ENCODE peak calls at places on chromosomes 3 and 15, in nine cellular contexts. One of them, this sample, is unnamed. For H3K9me3 and H3K4me1, the result is how much of the 10 kb centered on the place peaks cover.

GRCh38 chr3:140290105-140290504 is 355.1 kb downstream of the CLSTN2 start:
- DNase-seq in testis: no peak
- DNase-seq in body of pancreas: no peak
- DNase-seq in OCI-LY7: no peak
- DNase-seq in heart right ventricle: no peak
- DNase-seq in CD8-positive, alpha-beta T cell: no peak
- DNase-seq in SK-N-SH: no peak
- DNase-seq in ascending aorta: no peak
- DNase-seq in tibial nerve: no peak
- DNase-seq in this sample: no peak

GRCh38 chr3:11478167-11478566 is 165.5 kb downstream of the VGLL4 start:
- DNase-seq in testis: no peak
- DNase-seq in body of pancreas: no peak
- DNase-seq in OCI-LY7: no peak
- DNase-seq in heart right ventricle: no peak
- DNase-seq in CD8-positive, alpha-beta T cell: no peak
- DNase-seq in SK-N-SH: no peak
- DNase-seq in ascending aorta: no peak
- DNase-seq in tibial nerve: no peak
- DNase-seq in this sample: no peak

GRCh38 chr3:161149529-161149928 is 44.4 kb upstream of the B3GALNT1 start:
- DNase-seq in testis: no peak
- DNase-seq in body of pancreas: no peak
- DNase-seq in OCI-LY7: no peak
- DNase-seq in heart right ventricle: no peak
- DNase-seq in CD8-positive, alpha-beta T cell: no peak
- DNase-seq in SK-N-SH: peak
- DNase-seq in ascending aorta: no peak
- DNase-seq in tibial nerve: no peak
- DNase-seq in this sample: no peak

GRCh38 chr3:52057806-52058099 is 1.4 kb upstream of the DUSP7 start:
- DNase-seq in testis: no peak
- DNase-seq in body of pancreas: no peak
- DNase-seq in OCI-LY7: no peak
- DNase-seq in heart right ventricle: no peak
- DNase-seq in CD8-positive, alpha-beta T cell: no peak
- DNase-seq in SK-N-SH: no peak
- DNase-seq in ascending aorta: no peak
- DNase-seq in tibial nerve: no peak
- DNase-seq in this sample: no peak

GRCh38 chr15:80989110-80989517 is 505 bp downstream of the MESD start:
- DNase-seq in testis: no peak
- DNase-seq in body of pancreas: no peak
- DNase-seq in OCI-LY7: no peak
- DNase-seq in heart right ventricle: no peak
- DNase-seq in CD8-positive, alpha-beta T cell: no peak
- DNase-seq in SK-N-SH: no peak
- DNase-seq in ascending aorta: no peak
- DNase-seq in tibial nerve: no peak
- DNase-seq in this sample: no peak

GRCh38 chr15:20346082-20346805 is 195.4 kb downstream of the GOLGA6L6 start:
- DNase-seq in testis: peak
- DNase-seq in body of pancreas: peak
- DNase-seq in OCI-LY7: no peak
- DNase-seq in heart right ventricle: no peak
- DNase-seq in CD8-positive, alpha-beta T cell: no peak
- DNase-seq in SK-N-SH: no peak
- DNase-seq in ascending aorta: no peak
- DNase-seq in tibial nerve: no peak
- DNase-seq in this sample: peak

GRCh38 chr3:150605998-150606641 is 3.0 kb downstream of the SELENOT start:
- DNase-seq in testis: no peak
- DNase-seq in body of pancreas: no peak
- DNase-seq in OCI-LY7: peak
- DNase-seq in heart right ventricle: no peak
- DNase-seq in CD8-positive, alpha-beta T cell: no peak
- DNase-seq in SK-N-SH: no peak
- DNase-seq in ascending aorta: no peak
- DNase-seq in tibial nerve: no peak
- DNase-seq in this sample: no peak

GRCh38 chr3:196322-197153 is at the start of gene CHL1:
- DNase-seq in testis: peak
- DNase-seq in body of pancreas: no peak
- DNase-seq in OCI-LY7: no peak
- DNase-seq in heart right ventricle: peak
- DNase-seq in CD8-positive, alpha-beta T cell: no peak
- DNase-seq in SK-N-SH: peak
- DNase-seq in ascending aorta: no peak
- DNase-seq in tibial nerve: no peak
- DNase-seq in this sample: no peak

GRCh38 chr3:161310649-161311423 is 60.5 kb downstream of the SPTSSB start:
- DNase-seq in testis: no peak
- DNase-seq in body of pancreas: no peak
- DNase-seq in OCI-LY7: peak
- DNase-seq in heart right ventricle: no peak
- DNase-seq in CD8-positive, alpha-beta T cell: peak
- DNase-seq in SK-N-SH: no peak
- DNase-seq in ascending aorta: no peak
- DNase-seq in tibial nerve: no peak
- DNase-seq in this sample: no peak

GRCh38 chr3:3683261-3683660 is 116.0 kb upstream of the LRRN1 start:
- DNase-seq in testis: no peak
- DNase-seq in body of pancreas: no peak
- DNase-seq in OCI-LY7: no peak
- DNase-seq in heart right ventricle: no peak
- DNase-seq in CD8-positive, alpha-beta T cell: no peak
- DNase-seq in SK-N-SH: no peak
- DNase-seq in ascending aorta: no peak
- DNase-seq in tibial nerve: no peak
- DNase-seq in this sample: no peak

GRCh38 chr15:34436126-34436955 is 1.3 kb downstream of the GOLGA8A start:
- DNase-seq in testis: no peak
- DNase-seq in body of pancreas: no peak
- DNase-seq in OCI-LY7: no peak
- DNase-seq in heart right ventricle: no peak
- DNase-seq in CD8-positive, alpha-beta T cell: no peak
- DNase-seq in SK-N-SH: peak
- DNase-seq in ascending aorta: no peak
- DNase-seq in tibial nerve: no peak
- DNase-seq in this sample: no peak

GRCh38 chr3:5267889-5268288 is 80.4 kb downstream of the EDEM1 start:
- DNase-seq in testis: no peak
- DNase-seq in body of pancreas: no peak
- DNase-seq in OCI-LY7: no peak
- DNase-seq in heart right ventricle: no peak
- DNase-seq in CD8-positive, alpha-beta T cell: no peak
- DNase-seq in SK-N-SH: no peak
- DNase-seq in ascending aorta: no peak
- DNase-seq in tibial nerve: no peak
- DNase-seq in this sample: no peak

GRCh38 chr3:10547841-10548783 is 42.7 kb upstream of the ATP2B2 start:
- DNase-seq in testis: no peak
- DNase-seq in body of pancreas: no peak
- DNase-seq in OCI-LY7: no peak
- DNase-seq in heart right ventricle: no peak
- DNase-seq in CD8-positive, alpha-beta T cell: no peak
- DNase-seq in SK-N-SH: peak
- DNase-seq in ascending aorta: no peak
- DNase-seq in tibial nerve: no peak
- DNase-seq in this sample: no peak

GRCh38 chr3:14770591-14770990 is 48.2 kb upstream of the FGD5 start:
- DNase-seq in testis: peak
- DNase-seq in body of pancreas: no peak
- DNase-seq in OCI-LY7: no peak
- DNase-seq in heart right ventricle: no peak
- DNase-seq in CD8-positive, alpha-beta T cell: no peak
- DNase-seq in SK-N-SH: peak
- DNase-seq in ascending aorta: no peak
- DNase-seq in tibial nerve: no peak
- DNase-seq in this sample: no peak
- TF ChIP-seq CTCF in testis: no peak
- TF ChIP-seq CTCF in body of pancreas: no peak
- TF ChIP-seq CTCF in OCI-LY7: no peak
- TF ChIP-seq CTCF in heart right ventricle: no peak
- TF ChIP-seq CTCF in CD8-positive, alpha-beta T cell: no peak
- TF ChIP-seq CTCF in SK-N-SH: no peak
- TF ChIP-seq CTCF in ascending aorta: no peak
- TF ChIP-seq CTCF in tibial nerve: no peak
- TF ChIP-seq CTCF in this sample: no peak

DNA sequence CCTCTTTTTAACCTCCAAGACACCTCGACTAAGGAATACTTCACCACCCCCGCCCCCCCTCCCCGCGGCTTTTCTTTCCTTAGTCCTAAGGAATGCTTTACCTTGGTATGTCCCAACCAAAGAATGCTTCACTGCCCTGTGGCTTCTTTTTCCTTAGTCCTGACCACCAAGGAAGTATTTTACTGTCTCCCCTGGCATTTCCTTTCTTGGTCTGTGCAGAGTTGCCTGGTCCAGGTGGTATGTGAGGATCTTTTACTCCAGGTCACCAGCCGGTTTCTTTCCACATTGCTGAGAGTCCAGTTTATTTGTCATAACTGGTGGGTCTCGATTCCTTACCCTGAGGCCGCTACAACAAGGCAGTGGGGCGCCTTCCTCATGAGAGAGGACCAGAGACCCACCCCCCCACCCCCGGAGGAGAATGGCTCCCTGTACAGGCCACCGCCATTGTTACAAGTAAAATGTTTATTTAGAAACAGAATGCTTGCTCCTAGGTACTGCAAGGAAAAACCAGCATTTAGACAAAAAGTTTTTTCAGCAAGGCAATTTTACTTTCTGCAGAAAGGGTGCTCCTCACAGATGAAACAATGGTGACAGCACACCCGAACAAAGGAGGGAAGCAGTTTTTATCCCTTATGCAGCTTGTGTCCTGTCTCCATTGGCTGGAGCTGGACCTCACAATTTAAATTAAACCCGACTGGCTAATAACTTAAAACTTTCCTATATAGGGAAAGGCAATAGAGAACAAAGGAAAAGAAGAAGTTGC is 23.1 kb upstream of the MTHFS start:
- DNase-seq in testis: no peak
- DNase-seq in body of pancreas: no peak
- DNase-seq in OCI-LY7: peak
- DNase-seq in heart right ventricle: no peak
- DNase-seq in CD8-positive, alpha-beta T cell: no peak
- DNase-seq in SK-N-SH: no peak
- DNase-seq in ascending aorta: no peak
- DNase-seq in tibial nerve: no peak
- DNase-seq in this sample: no peak
- H3K9me3 ChIP-seq in testis: under half
- H3K9me3 ChIP-seq in body of pancreas: under half
- H3K9me3 ChIP-seq in OCI-LY7: half or more
- H3K9me3 ChIP-seq in heart right ventricle: under half
- H3K9me3 ChIP-seq in CD8-positive, alpha-beta T cell: under half
- H3K9me3 ChIP-seq in SK-N-SH: under half
- H3K9me3 ChIP-seq in ascending aorta: half or more
- H3K9me3 ChIP-seq in tibial nerve: half or more
- H3K9me3 ChIP-seq in this sample: under half

DNA sequence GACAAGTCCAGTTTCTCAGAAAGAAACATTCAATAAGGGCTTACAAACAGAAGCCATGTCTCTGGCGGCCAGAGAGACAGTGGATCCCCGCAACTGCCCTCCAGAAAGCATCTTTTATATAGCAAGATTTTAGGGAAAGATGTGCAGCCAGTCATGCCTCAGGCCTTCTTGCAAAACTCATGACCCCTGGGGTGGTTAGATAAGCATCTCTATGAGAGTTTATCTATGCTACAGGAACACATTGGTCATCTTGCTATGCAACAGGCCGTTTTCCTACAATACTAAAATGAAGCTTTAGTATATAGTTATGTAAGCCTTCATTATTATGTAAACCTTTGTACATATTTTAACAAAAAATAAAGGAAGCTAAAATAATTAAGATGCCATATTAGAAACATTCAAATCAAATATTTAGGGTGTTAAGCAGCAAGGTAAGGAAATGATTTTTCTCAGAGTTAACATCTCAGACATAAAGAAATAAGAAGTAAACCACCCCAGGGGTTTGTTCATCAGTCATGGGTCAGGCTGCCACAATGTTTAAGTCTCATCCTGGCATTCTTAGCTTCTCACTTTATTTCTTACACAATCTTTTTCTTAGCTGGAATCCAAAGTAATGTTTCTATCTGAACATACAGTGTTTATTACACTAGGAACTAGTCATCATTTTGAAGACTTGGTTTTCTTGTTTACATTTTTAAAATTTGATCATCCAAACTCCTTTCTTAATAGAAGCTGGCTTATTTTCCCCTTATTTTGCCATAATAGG is 6.3 kb upstream of the FSIP1 start:
- DNase-seq in testis: no peak
- DNase-seq in body of pancreas: no peak
- DNase-seq in OCI-LY7: no peak
- DNase-seq in heart right ventricle: no peak
- DNase-seq in CD8-positive, alpha-beta T cell: no peak
- DNase-seq in SK-N-SH: no peak
- DNase-seq in ascending aorta: no peak
- DNase-seq in tibial nerve: no peak
- DNase-seq in this sample: no peak
- H3K4me1 ChIP-seq in testis: under half
- H3K4me1 ChIP-seq in body of pancreas: under half
- H3K4me1 ChIP-seq in OCI-LY7: under half
- H3K4me1 ChIP-seq in heart right ventricle: under half
- H3K4me1 ChIP-seq in CD8-positive, alpha-beta T cell: under half
- H3K4me1 ChIP-seq in SK-N-SH: under half
- H3K4me1 ChIP-seq in ascending aorta: under half
- H3K4me1 ChIP-seq in tibial nerve: under half
- H3K4me1 ChIP-seq in this sample: under half

DNA sequence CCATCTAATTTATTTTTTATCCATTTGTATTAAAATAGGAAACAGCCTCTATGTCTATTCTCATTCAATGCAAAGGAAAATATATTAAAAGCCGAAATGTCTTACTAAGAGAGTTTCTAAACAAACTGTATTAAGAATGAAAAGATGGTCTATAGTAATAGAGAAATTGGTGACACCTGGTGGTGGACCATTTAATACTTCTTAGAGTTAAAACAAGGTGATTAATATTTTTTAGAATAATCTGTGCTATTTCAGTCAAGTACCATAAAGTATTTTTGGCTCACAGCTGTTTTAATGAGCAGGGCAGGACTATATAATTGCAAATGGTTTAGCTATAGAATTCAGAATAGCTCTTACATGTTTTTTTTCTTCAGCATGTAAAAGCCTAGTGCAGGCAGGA is 55.7 kb downstream of the SYNPR start:
- DNase-seq in testis: no peak
- DNase-seq in body of pancreas: no peak
- DNase-seq in OCI-LY7: peak
- DNase-seq in heart right ventricle: no peak
- DNase-seq in CD8-positive, alpha-beta T cell: no peak
- DNase-seq in SK-N-SH: no peak
- DNase-seq in ascending aorta: no peak
- DNase-seq in tibial nerve: no peak
- DNase-seq in this sample: no peak
- TF ChIP-seq CTCF in testis: no peak
- TF ChIP-seq CTCF in body of pancreas: peak
- TF ChIP-seq CTCF in OCI-LY7: peak
- TF ChIP-seq CTCF in heart right ventricle: no peak
- TF ChIP-seq CTCF in CD8-positive, alpha-beta T cell: no peak
- TF ChIP-seq CTCF in SK-N-SH: peak
- TF ChIP-seq CTCF in ascending aorta: no peak
- TF ChIP-seq CTCF in tibial nerve: no peak
- TF ChIP-seq CTCF in this sample: no peak